ENCODE peak calls at places on chromosomes 6 and 20, in eight cellular contexts. V is fibroblast of lung; U is GM23338; B is PC-9; I is CD8-positive, alpha-beta T cell; H is lung; T is RWPE2; S is heart left ventricle. C is an unnamed sample.

GRCh38 chr6:70412797-70413113 is 553 bp upstream of the FAM135A start:
- DNase-seq in V (no peak), U (peak; percentile 60), B (no peak), I (no peak), H (peak; percentile 31), T (no peak), S (no peak), C (no peak)

GRCh38 chr6:64696053-64696452 is 1011.0 kb downstream of the EYS start:
- DNase-seq in V (no peak), U (no peak), B (no peak), I (no peak), H (no peak), T (no peak), S (no peak), C (no peak)

GRCh38 chr6:169950558-169950957 is 199.1 kb downstream of the ERMARD start:
- DNase-seq in V (no peak), U (no peak), B (no peak), I (peak; percentile 33), H (peak; percentile 29), T (no peak), S (no peak), C (no peak)

GRCh38 chr6:89566011-89566775 is 72.4 kb downstream of the LYRM2 start:
- DNase-seq in V (no peak), U (no peak), B (no peak), I (no peak), H (no peak), T (no peak), S (no peak), C (no peak)

GRCh38 chr20:4957939-4958362 is 43.4 kb downstream of the SLC23A2 start:
- DNase-seq in V (peak; percentile 84), U (no peak), B (no peak), I (no peak), H (peak; percentile 36), T (no peak), S (no peak), C (no peak)

GRCh38 chr6:127190552-127190951 is 72.1 kb downstream of the RSPO3 start:
- DNase-seq in V (peak; percentile 40), U (peak; percentile 52), B (no peak), I (no peak), H (no peak), T (no peak), S (no peak), C (no peak)

GRCh38 chr6:138833819-138834539 is 38.1 kb downstream of the ECT2L start:
- DNase-seq in V (peak; percentile 43), U (no peak), B (no peak), I (no peak), H (no peak), T (no peak), S (peak; percentile 52), C (no peak)

GRCh38 chr6:169810066-169810989 is 58.9 kb downstream of the ERMARD start:
- DNase-seq in V (no peak), U (peak; percentile 65), B (no peak), I (no peak), H (peak; percentile 28), T (no peak), S (no peak), C (peak; percentile 68)

DNA sequence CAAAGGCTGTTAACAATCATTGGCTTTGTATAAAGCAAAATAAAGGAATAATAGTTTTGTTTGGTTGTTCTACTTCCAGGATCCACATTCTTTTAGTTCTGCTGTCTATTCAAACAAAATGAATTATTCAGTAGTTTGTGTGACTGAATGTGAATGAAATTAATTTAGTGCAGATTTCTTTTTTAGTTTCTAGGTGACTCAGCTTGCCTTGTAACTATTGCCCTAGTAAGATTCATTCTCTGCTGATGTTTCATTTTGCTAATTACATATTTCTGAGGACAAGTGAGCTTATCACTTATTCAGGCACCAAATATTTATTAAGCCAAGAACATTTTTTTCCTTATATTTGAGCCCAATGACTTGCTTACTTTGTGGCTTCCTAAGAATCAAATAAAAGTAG is 46.5 kb upstream of the RIPOR2 start:
- DNase-seq in V (peak; percentile 79), U (no peak), B (peak; percentile 74), I (no peak), H (no peak), T (no peak), S (no peak), C (no peak)
- H3K4me1 ChIP-seq in V (peaks cover 9% of the 10 kb centered on the region), U (peaks cover 53% of the 10 kb centered on the region), B (peaks cover 35% of the 10 kb centered on the region), I (peaks cover 56% of the 10 kb centered on the region), H (peaks cover 5% of the 10 kb centered on the region), T (peaks cover 5% of the 10 kb centered on the region), S (peaks cover 22% of the 10 kb centered on the region), C (no peaks in the 10 kb centered on the region)

GRCh38 chr6:128827675-128828464 is 55.1 kb upstream of the LAMA2 start:
- DNase-seq in V (peak; percentile 51), U (no peak), B (no peak), I (no peak), H (no peak), T (no peak), S (no peak), C (no peak)
- H3K27me3 ChIP-seq in V (no peaks in the 10 kb centered on the region), U (no peaks in the 10 kb centered on the region), B (no peaks in the 10 kb centered on the region), I (no peaks in the 10 kb centered on the region), H (no peaks in the 10 kb centered on the region), T (peaks cover 10% of the 10 kb centered on the region), S (no peaks in the 10 kb centered on the region), C (no peaks in the 10 kb centered on the region)

GRCh38 chr20:21101453-21102251 is 4.5 kb downstream of the LINC00237 start:
- DNase-seq in V (no peak), U (peak; percentile 83), B (no peak), I (no peak), H (no peak), T (no peak), S (no peak), C (peak; percentile 26)
- TF ChIP-seq CTCF in V (no peak), U (no peak), B (no peak), I (no peak), H (no peak), T (no peak), S (no peak), C (no peak)

GRCh38 chr6:147190556-147190955 is 13.7 kb upstream of the STXBP5 start:
- DNase-seq in V (peak; percentile 32), U (no peak), B (no peak), I (no peak), H (no peak), T (no peak), S (no peak), C (no peak)
- H3K4me1 ChIP-seq in V (peaks cover 5% of the 10 kb centered on the region), U (peaks cover 3% of the 10 kb centered on the region), B (peaks cover 24% of the 10 kb centered on the region), I (no peaks in the 10 kb centered on the region), H (no peaks in the 10 kb centered on the region), T (peaks cover 6% of the 10 kb centered on the region), S (peaks cover 12% of the 10 kb centered on the region), C (no peaks in the 10 kb centered on the region)

GRCh38 chr20:48471734-48472408 is 355.9 kb downstream of the PREX1 start:
- DNase-seq in V (no peak), U (no peak), B (no peak), I (no peak), H (no peak), T (no peak), S (no peak), C (no peak)

GRCh38 chr20:48469026-48469425 is 358.8 kb downstream of the PREX1 start:
- DNase-seq in V (no peak), U (no peak), B (no peak), I (no peak), H (no peak), T (peak; percentile 65), S (no peak), C (no peak)

GRCh38 chr20:48468571-48468970 is 359.2 kb downstream of the PREX1 start:
- DNase-seq in V (no peak), U (no peak), B (no peak), I (no peak), H (no peak), T (peak; percentile 61), S (no peak), C (no peak)

GRCh38 chr20:48470141-48470540 is 357.7 kb downstream of the PREX1 start:
- DNase-seq in V (no peak), U (no peak), B (no peak), I (no peak), H (no peak), T (no peak), S (no peak), C (no peak)

GRCh38 chr20:48471176-48471575 is 356.6 kb downstream of the PREX1 start:
- DNase-seq in V (no peak), U (no peak), B (no peak), I (no peak), H (no peak), T (no peak), S (no peak), C (no peak)
- H3K27me3 ChIP-seq in V (no peaks in the 10 kb centered on the region), U (no peaks in the 10 kb centered on the region), B (peaks cover 59% of the 10 kb centered on the region), I (no peaks in the 10 kb centered on the region), H (no peaks in the 10 kb centered on the region), T (peaks cover 36% of the 10 kb centered on the region), S (no peaks in the 10 kb centered on the region), C (no peaks in the 10 kb centered on the region)

GRCh38 chr20:48190757-48191156 is 405.5 kb upstream of the SULF2 start:
- DNase-seq in V (no peak), U (no peak), B (no peak), I (no peak), H (no peak), T (no peak), S (no peak), C (no peak)

GRCh38 chr20:48191200-48191599 is 405.9 kb upstream of the SULF2 start:
- DNase-seq in V (peak; percentile 59), U (no peak), B (no peak), I (no peak), H (no peak), T (no peak), S (no peak), C (no peak)

GRCh38 chr20:48187891-48188290 is 402.6 kb upstream of the SULF2 start:
- DNase-seq in V (peak; percentile 95), U (no peak), B (no peak), I (no peak), H (no peak), T (no peak), S (no peak), C (no peak)

GRCh38 chr20:48186915-48187314 is 401.6 kb upstream of the SULF2 start:
- DNase-seq in V (peak; percentile 60), U (no peak), B (no peak), I (no peak), H (no peak), T (no peak), S (no peak), C (no peak)

DNA sequence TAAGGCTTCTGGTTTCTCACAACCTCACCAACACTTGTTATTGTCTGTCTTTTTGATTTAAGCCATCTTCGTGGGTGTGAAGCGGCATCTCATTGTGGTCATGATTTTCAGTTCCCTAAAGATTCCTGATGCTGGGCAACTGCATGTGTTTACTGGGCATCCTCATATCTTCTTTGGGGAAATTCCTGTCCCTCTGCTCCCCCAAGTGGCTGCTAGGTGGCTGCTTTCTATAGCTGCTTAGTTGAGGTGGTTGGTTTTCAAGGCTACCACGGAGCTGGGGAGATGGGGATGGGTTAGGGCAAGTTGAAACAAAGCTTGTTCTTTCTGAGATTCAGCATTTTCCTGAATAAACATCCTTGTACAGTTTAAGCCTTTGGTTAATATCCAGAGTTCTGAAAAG is 403.9 kb upstream of the SULF2 start:
- DNase-seq in V (peak; percentile 54), U (peak; percentile 53), B (peak; percentile 49), I (no peak), H (no peak), T (no peak), S (no peak), C (no peak)
- TF ChIP-seq CTCF in V (peak; percentile 17), U (peak; percentile 52), B (peak; percentile 61), I (no peak), H (no peak), T (peak; percentile 99), S (no peak), C (no peak)